ENCODE peak calls at places on chromosomes 13 and 19, in seven cellular contexts. Y is IMR-90, U is tibial nerve, Q is ovary, T is body of pancreas, O is K562, E is stomach. L is an unnamed sample.

GRCh38 chr19:41886761-41887710 is 4.1 kb downstream of the ARHGEF1 start:
- DNase-seq in Y (no peak), U (no peak), Q (no peak), T (no peak), O (no peak), E (no peak), L (no peak)

GRCh38 chr13:76783798-76784197 is 102.4 kb downstream of the KCTD12 start:
- DNase-seq in Y (no peak), U (no peak), Q (no peak), T (no peak), O (no peak), E (no peak), L (no peak)

GRCh38 chr13:108558489-108558888 is 70.9 kb upstream of the MYO16 start:
- DNase-seq in Y (no peak), U (no peak), Q (no peak), T (no peak), O (no peak), E (no peak), L (no peak)

GRCh38 chr13:44688652-44689051 is 112.5 kb upstream of the TSC22D1 start:
- DNase-seq in Y (no peak), U (no peak), Q (no peak), T (no peak), O (no peak), E (no peak), L (no peak)

GRCh38 chr13:93927431-93927830 is 552.1 kb downstream of the DCT start:
- DNase-seq in Y (no peak), U (no peak), Q (no peak), T (no peak), O (no peak), E (no peak), L (no peak)

GRCh38 chr19:45539460-45539859 is 32.2 kb downstream of the VASP start:
- DNase-seq in Y (no peak), U (no peak), Q (no peak), T (no peak), O (no peak), E (no peak), L (no peak)

GRCh38 chr19:46224773-46225172 is 4.8 kb upstream of the IGFL1 start:
- DNase-seq in Y (no peak), U (no peak), Q (no peak), T (no peak), O (no peak), E (no peak), L (no peak)

GRCh38 chr19:47243364-47243775 is 12.4 kb upstream of the BBC3 start:
- DNase-seq in Y (no peak), U (no peak), Q (no peak), T (no peak), O (no peak), E (no peak), L (no peak)

GRCh38 chr19:10769533-10770491 is 51.9 kb downstream of the DNM2 start:
- DNase-seq in Y (peak; percentile 26), U (peak; percentile 27), Q (peak; percentile 64), T (peak; percentile 71), O (peak; percentile 44), E (peak; percentile 36), L (peak; percentile 69)

GRCh38 chr13:113552786-113553540 is 31.6 kb upstream of the TFDP1 start:
- DNase-seq in Y (no peak), U (no peak), Q (no peak), T (no peak), O (no peak), E (peak; percentile 7), L (no peak)
- H3K4me3 ChIP-seq in Y (no peak overlapping the region), U (no peak overlapping the region), Q (no peak overlapping the region), T (no peak overlapping the region), O (no peak overlapping the region), E (no peak overlapping the region), L (no peak overlapping the region)

DNA sequence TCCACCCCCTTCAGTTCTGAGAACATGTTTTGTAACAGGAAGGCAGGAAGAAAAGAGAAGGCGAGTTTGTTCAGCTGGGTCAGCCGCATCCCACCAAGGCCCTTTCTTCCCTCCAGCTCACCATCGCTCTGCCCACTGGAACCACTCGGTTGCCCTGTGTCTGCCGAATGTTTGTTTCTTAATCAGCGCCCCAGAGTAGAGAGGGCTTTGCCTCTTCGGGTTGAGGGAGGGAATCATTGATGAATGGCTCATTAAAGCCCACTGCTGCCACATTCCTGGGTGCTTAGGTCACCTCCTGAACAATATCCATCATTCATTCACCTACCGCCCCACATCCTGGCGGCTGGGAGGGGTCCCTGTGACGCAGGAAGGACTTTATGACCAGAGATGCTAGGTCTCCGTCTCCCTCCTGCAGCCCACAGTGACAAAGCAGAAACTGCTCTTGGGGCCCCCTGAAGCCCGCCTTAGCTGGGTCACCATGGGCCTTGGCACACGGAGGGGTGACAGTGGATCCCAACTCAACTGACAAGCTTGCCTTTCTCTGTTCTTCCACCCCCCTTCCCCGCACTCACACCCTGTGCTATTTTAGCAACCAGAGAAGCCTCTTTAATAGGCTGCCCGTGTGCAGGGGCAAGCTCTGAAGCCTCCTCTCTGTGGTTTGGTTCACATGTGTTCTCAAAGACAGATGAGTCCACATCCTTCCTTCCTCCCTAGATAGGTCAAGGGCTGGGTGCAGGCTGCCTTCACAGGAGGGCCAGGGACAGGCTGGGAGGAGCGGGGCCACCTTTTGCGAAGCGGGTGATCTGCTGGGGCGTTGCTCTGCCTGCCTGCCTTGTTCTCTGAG is 46.2 kb downstream of the ACTN4 start:
- DNase-seq in Y (peak; percentile 63), U (no peak), Q (no peak), T (peak; percentile 53), O (no peak), E (no peak), L (no peak)
- TF ChIP-seq POLR2A in Y (no peak), U (peak; percentile 20), Q (no peak), T (peak; percentile 71), O (no peak), E (no peak), L (no peak)

GRCh38 chr13:95564091-95564490 is 11.6 kb downstream of the CLDN10 start:
- DNase-seq in Y (no peak), U (no peak), Q (no peak), T (no peak), O (no peak), E (no peak), L (no peak)
- TF ChIP-seq CTCF in Y (peak; percentile 21), U (no peak), Q (no peak), T (no peak), O (no peak), E (no peak), L (no peak)

GRCh38 chr13:30401347-30401746 is 20.9 kb upstream of the UBE2L5 start:
- DNase-seq in Y (no peak), U (no peak), Q (no peak), T (no peak), O (no peak), E (no peak), L (no peak)

GRCh38 chr13:30400376-30400775 is 21.9 kb upstream of the UBE2L5 start:
- DNase-seq in Y (no peak), U (no peak), Q (no peak), T (no peak), O (no peak), E (no peak), L (no peak)

GRCh38 chr13:30406779-30407416 is 15.4 kb upstream of the UBE2L5 start:
- DNase-seq in Y (no peak), U (no peak), Q (no peak), T (no peak), O (no peak), E (no peak), L (no peak)

GRCh38 chr13:30403491-30403890 is 18.8 kb upstream of the UBE2L5 start:
- DNase-seq in Y (no peak), U (no peak), Q (no peak), T (no peak), O (no peak), E (no peak), L (no peak)

GRCh38 chr13:30404207-30404606 is 18.1 kb upstream of the UBE2L5 start:
- DNase-seq in Y (no peak), U (no peak), Q (no peak), T (no peak), O (no peak), E (no peak), L (no peak)
- H3K4me3 ChIP-seq in Y (no peak overlapping the region), U (no peak overlapping the region), Q (no peak overlapping the region), T (no peak overlapping the region), O (no peak overlapping the region), E (no peak overlapping the region), L (no peak overlapping the region)

GRCh38 chr19:36009220-36009619 is 607 bp upstream of the SYNE4 start:
- DNase-seq in Y (peak; percentile 48), U (peak; percentile 44), Q (peak; percentile 66), T (peak; percentile 66), O (no peak), E (peak; percentile 72), L (no peak)

GRCh38 chr19:36006955-36007354 is 1.7 kb downstream of the SYNE4 start:
- DNase-seq in Y (no peak), U (no peak), Q (no peak), T (no peak), O (no peak), E (no peak), L (no peak)

GRCh38 chr19:36009633-36010379 is 1.2 kb upstream of the SYNE4 start:
- DNase-seq in Y (no peak), U (no peak), Q (no peak), T (no peak), O (no peak), E (no peak), L (no peak)

GRCh38 chr19:36010402-36010801 is 1.8 kb upstream of the SYNE4 start:
- DNase-seq in Y (no peak), U (no peak), Q (no peak), T (no peak), O (no peak), E (no peak), L (no peak)

GRCh38 chr19:36008336-36008978 is at the start of gene SYNE4:
- DNase-seq in Y (no peak), U (no peak), Q (no peak), T (peak; percentile 67), O (no peak), E (peak; percentile 78), L (no peak)
- TF ChIP-seq POLR2A in Y (no peak), U (no peak), Q (no peak), T (peak; percentile 66), O (no peak), E (no peak), L (no peak)